ENCODE peak calls at places on chromosomes 6 and 20, in six cellular contexts. Z, R, D, G, X and W are unnamed samples.

GRCh38 chr6:8627085-8627861 is 191.9 kb upstream of the SLC35B3 start:
- DNase-seq in D (no peak), G (peak), X (no peak), R (peak), Z (peak), W (peak)

GRCh38 chr6:112409311-112409710 is 62.2 kb downstream of the RFPL4B start:
- DNase-seq in R (no peak), Z (peak), G (no peak), D (no peak), X (no peak), W (no peak)

GRCh38 chr20:51360451-51361230 is 181.9 kb downstream of the NFATC2 start:
- DNase-seq in X (no peak), Z (peak), G (peak), R (peak), D (no peak), W (peak)

GRCh38 chr6:78746457-78746856 is 120.9 kb upstream of the IRAK1BP1 start:
- DNase-seq in G (peak), X (no peak), R (peak), D (no peak), Z (no peak), W (peak)

GRCh38 chr20:36927704-36928103 is 23.8 kb downstream of the SAMHD1 start:
- DNase-seq in X (no peak), Z (no peak), D (no peak), R (no peak), G (no peak), W (no peak)

GRCh38 chr20:51639206-51639832 is 96.8 kb upstream of the NFATC2 start:
- DNase-seq in Z (peak), X (peak), G (peak), D (peak), R (peak), W (peak)

GRCh38 chr20:20480689-20481088 is 112.8 kb downstream of the INSM1 start:
- DNase-seq in R (peak), D (no peak), G (peak), Z (peak), X (no peak), W (peak)

GRCh38 chr6:154458565-154459475 is 51.7 kb downstream of the CNKSR3 start:
- DNase-seq in Z (no peak), R (no peak), X (no peak), G (no peak), D (no peak), W (peak)

GRCh38 chr6:46899636-46900035 is 22.1 kb downstream of the ADGRF5 start:
- DNase-seq in X (no peak), D (no peak), G (no peak), R (peak), Z (no peak), W (no peak)

GRCh38 chr20:18188446-18188845 is 50.8 kb downstream of the KAT14 start:
- DNase-seq in X (no peak), G (no peak), D (no peak), R (no peak), Z (peak), W (peak)

GRCh38 chr6:124459268-124459667 is 503.0 kb upstream of the RNF217 start:
- DNase-seq in X (no peak), D (no peak), G (no peak), Z (no peak), R (no peak), W (no peak)

GRCh38 chr6:34657307-34657978 is 39.1 kb downstream of the ILRUN start:
- DNase-seq in R (peak), Z (peak), X (peak), D (no peak), G (peak), W (peak)

GRCh38 chr20:35602851-35603495 is 12.7 kb upstream of the SPAG4 start:
- DNase-seq in G (no peak), Z (no peak), D (no peak), R (no peak), X (no peak), W (no peak)

GRCh38 chr6:149719531-149719930 is 1.6 kb upstream of the LATS1 start:
- DNase-seq in X (no peak), D (no peak), Z (no peak), R (no peak), G (no peak), W (no peak)

GRCh38 chr6:74519172-74519571 is 686.7 kb downstream of the COL12A1 start:
- DNase-seq in G (peak), R (peak), Z (peak), D (no peak), X (no peak), W (peak)

GRCh38 chr6:31639449-31639861 is 13.0 kb downstream of the BAG6 start:
- DNase-seq in D (no peak), X (no peak), Z (peak), G (peak), R (peak), W (peak)

GRCh38 chr6:53067799-53068442 is 2.7 kb downstream of the FBXO9 start:
- DNase-seq in G (no peak), D (no peak), R (no peak), X (no peak), Z (peak), W (no peak)

GRCh38 chr6:163722293-163722692 is 307.8 kb downstream of the QKI start:
- DNase-seq in Z (no peak), D (no peak), R (no peak), G (no peak), X (peak), W (no peak)

GRCh38 chr6:55141611-55142010 is 32.7 kb upstream of the HCRTR2 start:
- DNase-seq in R (peak), X (no peak), D (no peak), G (no peak), Z (peak), W (no peak)

GRCh38 chr6:137240168-137240567 is 21.0 kb upstream of the IFNGR1 start:
- DNase-seq in X (no peak), Z (peak), R (peak), D (no peak), G (peak), W (peak)

GRCh38 chr6:13278184-13278583 is 50.2 kb downstream of the TBC1D7 start:
- DNase-seq in Z (no peak), G (no peak), X (no peak), R (no peak), D (peak), W (no peak)

GRCh38 chr20:36167826-36168634 is 13.5 kb downstream of the EPB41L1 start:
- DNase-seq in X (no peak), D (no peak), R (peak), G (peak), Z (peak), W (peak)

GRCh38 chr20:4896119-4896700 is 105.1 kb downstream of the SLC23A2 start:
- DNase-seq in D (no peak), X (no peak), Z (no peak), R (no peak), G (no peak), W (no peak)

GRCh38 chr6:8113260-8113659 is 10.9 kb upstream of the EEF1E1 start:
- DNase-seq in Z (peak), R (peak), D (no peak), X (no peak), G (peak), W (peak)

GRCh38 chr20:18742841-18743240 is 70.7 kb upstream of the SCP2D1 start:
- DNase-seq in X (no peak), G (peak), Z (peak), R (no peak), D (no peak), W (no peak)

GRCh38 chr6:68634503-68635411 is at the start of gene ADGRB3:
- DNase-seq in X (peak), D (peak), Z (peak), G (peak), R (peak), W (peak)

GRCh38 chr6:89037156-89037900 is 43.2 kb upstream of the PNRC1 start:
- DNase-seq in D (no peak), Z (no peak), X (no peak), G (no peak), R (no peak), W (no peak)

GRCh38 chr20:3727333-3728035 is 5.0 kb upstream of the HSPA12B start:
- DNase-seq in G (no peak), X (no peak), Z (peak), D (no peak), R (peak), W (peak)

GRCh38 chr20:36370991-36371390 is 64.9 kb downstream of the DLGAP4 start:
- DNase-seq in D (no peak), R (no peak), X (no peak), G (no peak), Z (no peak), W (no peak)

GRCh38 chr6:28587746-28588075 is 62.0 kb downstream of the GPX5 start:
- DNase-seq in Z (peak), G (no peak), X (no peak), R (peak), D (no peak), W (peak)

GRCh38 chr6:35018184-35018523 is 123.0 kb downstream of the TCP11 start:
- DNase-seq in R (no peak), X (no peak), Z (no peak), D (no peak), G (no peak), W (no peak)

GRCh38 chr6:99111590-99111989 is 163.8 kb upstream of the FBXL4 start:
- DNase-seq in Z (no peak), D (no peak), G (no peak), R (no peak), X (no peak), W (no peak)

GRCh38 chr6:74409447-74409846 is 713.4 kb downstream of the CD109 start:
- DNase-seq in D (no peak), G (peak), Z (peak), R (peak), X (no peak), W (peak)

GRCh38 chr6:108588586-108588985 is 27.9 kb downstream of the FOXO3 start:
- DNase-seq in X (no peak), G (peak), R (peak), D (peak), Z (peak), W (peak)

GRCh38 chr6:14453712-14454466 is 336.3 kb downstream of the CD83 start:
- DNase-seq in G (no peak), R (no peak), X (no peak), D (no peak), Z (no peak), W (no peak)

GRCh38 chr20:45229264-45230056 is 8.3 kb downstream of the SEMG2 start:
- DNase-seq in G (no peak), Z (peak), D (no peak), R (peak), X (peak), W (peak)

GRCh38 chr20:47125553-47126373 is 230.7 kb downstream of the ZMYND8 start:
- DNase-seq in R (peak), Z (peak), D (no peak), G (no peak), X (no peak), W (peak)

GRCh38 chr6:4804095-4804494 is 27.9 kb downstream of the CDYL start:
- DNase-seq in R (peak), G (peak), Z (peak), X (no peak), D (no peak), W (peak)

GRCh38 chr6:139904158-139904533 is 529.7 kb upstream of the CITED2 start:
- DNase-seq in X (no peak), Z (no peak), R (no peak), G (no peak), D (no peak), W (no peak)

GRCh38 chr6:139903411-139904157 is 529.1 kb upstream of the CITED2 start:
- DNase-seq in R (no peak), X (no peak), D (peak), G (no peak), Z (no peak), W (no peak)

GRCh38 chr6:139909992-139910391 is 535.5 kb upstream of the CITED2 start:
- DNase-seq in Z (no peak), X (no peak), R (no peak), D (no peak), G (no peak), W (no peak)

GRCh38 chr6:139905404-139906052 is 531.1 kb upstream of the CITED2 start:
- DNase-seq in R (no peak), X (no peak), Z (peak), D (no peak), G (no peak), W (no peak)

DNA sequence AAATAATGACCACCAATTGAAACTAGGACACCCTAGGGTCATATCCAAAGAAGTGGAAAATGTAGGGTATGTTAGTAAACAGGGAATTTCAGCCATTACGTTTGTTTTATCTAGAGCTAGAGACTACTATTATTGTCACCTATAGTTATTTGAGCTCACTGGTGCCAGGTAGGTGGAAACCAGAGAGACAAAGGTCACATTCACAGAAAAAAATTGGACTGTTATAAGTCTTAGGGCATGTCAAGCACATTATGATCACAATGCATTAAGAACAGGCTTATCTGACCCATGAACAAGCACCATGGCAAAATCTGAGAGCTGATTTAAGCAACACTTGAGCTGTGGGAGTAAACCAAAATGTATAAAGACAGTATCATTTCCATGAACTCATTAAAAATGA is 530.1 kb upstream of the CITED2 start:
- DNase-seq in Z (no peak), G (no peak), R (no peak), X (no peak), D (no peak), W (no peak)
- H3K4me3 ChIP-seq in Z (no peak), G (no peak), R (no peak), X (no peak), D (no peak), W (no peak)

DNA sequence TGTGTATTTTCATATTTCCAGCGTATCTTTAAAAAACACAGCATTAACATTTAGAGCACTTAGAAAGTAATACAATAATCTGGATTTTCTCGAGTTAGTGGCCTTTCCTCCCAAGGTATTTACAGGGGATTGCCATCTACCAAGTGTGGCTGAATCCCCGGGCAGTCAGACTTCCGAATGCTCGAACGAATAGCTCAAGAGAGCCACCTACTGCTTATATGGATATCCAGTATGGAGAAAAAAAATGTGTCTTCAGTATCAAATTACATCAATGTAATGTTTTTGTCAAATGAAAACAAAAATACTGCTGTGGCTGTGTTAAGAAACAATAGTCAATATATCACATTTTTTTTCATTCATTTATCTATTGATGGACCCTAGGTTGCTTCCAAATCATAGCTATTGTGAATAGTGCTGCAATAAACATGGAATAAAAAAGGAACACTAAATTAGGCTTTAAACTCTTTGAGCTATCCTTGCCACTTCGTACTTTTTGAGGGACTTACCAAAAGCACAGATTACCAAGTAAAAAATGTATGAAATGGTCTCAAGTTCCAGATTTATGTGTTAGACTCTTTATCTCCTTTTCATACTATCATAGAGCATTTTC is 654.5 kb upstream of the PTCHD4 start:
- DNase-seq in X (peak), D (no peak), R (peak), G (peak), Z (peak), W (peak)
- TF ChIP-seq CTCF in X (peak), D (no peak), R (peak), G (peak), Z (peak), W (peak)

GRCh38 chr20:57737349-57737748 is 27.5 kb upstream of the PMEPA1 start:
- DNase-seq in X (no peak), G (no peak), D (no peak), R (no peak), Z (no peak), W (no peak)
- H3K4me3 ChIP-seq in X (no peak), G (no peak), D (no peak), R (no peak), Z (no peak), W (no peak)

DNA sequence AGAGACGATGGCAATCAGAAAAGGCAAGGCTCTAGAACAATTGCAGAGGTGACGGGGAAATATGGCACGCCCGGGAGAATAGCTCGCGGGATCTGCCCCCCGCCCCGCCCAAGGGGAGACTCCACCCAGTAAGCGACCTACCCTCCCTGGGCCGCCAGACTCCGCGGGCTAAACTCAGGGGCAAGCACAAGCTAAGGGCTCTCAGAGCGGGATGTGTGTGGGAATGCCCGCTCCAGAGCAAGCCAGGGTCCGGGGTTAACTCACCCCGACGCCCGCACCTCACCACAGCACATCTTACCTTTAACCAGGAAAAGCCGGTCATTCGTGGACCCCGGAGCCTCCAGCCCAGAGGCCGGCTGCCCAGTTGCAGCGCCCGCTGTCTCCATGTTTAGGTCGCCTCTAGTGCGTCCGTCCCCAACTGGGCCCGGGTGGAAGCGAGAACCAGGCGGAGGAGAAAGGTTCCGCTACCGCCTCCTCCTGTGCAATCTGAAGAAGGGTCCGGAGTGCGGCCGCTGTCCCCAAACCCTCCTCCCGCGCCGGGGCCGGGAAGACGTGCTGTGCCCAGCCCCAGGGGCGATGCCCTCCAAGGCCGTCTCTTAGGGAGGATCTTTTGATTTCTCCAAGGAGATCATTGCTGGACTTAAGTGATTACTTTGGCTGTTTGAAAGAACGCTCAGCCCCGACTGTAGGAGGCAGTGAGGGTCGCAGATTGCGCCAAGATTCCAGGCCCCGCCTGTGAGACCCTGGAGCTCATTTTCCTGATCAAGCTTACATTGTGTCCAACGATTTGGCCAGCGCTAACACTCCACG is at the start of gene TMEM242:
- DNase-seq in X (peak), R (peak), G (peak), D (peak), Z (peak), W (peak)
- TF ChIP-seq CTCF in X (no peak), R (peak), G (peak), D (no peak), Z (peak), W (peak)

GRCh38 chr6:96700931-96701330 is 136.3 kb downstream of the GPR63 start:
- DNase-seq in R (no peak), Z (no peak), X (no peak), D (no peak), G (no peak), W (no peak)
- H3K4me3 ChIP-seq in R (no peak), Z (no peak), X (no peak), D (no peak), G (no peak), W (no peak)

GRCh38 chr6:164927288-164928040 is 381.9 kb downstream of the C6orf118 start:
- DNase-seq in R (peak), D (no peak), Z (peak), G (peak), X (peak), W (peak)
- TF ChIP-seq CTCF in R (peak), D (peak), Z (peak), G (peak), X (peak), W (peak)

GRCh38 chr6:2900221-2900807 is 2.8 kb downstream of the SERPINB9 start:
- DNase-seq in R (no peak), Z (no peak), X (no peak), D (no peak), G (no peak), W (no peak)
- H3K4me3 ChIP-seq in R (peak), Z (no peak), X (peak), D (peak), G (no peak), W (no peak)